ENCODE peak calls at places on chromosomes 12 and 14, in eight cellular contexts. G is AG10803, C is Calu3, E is AML-193, L is neural progenitor cell, A is EH, H is bronchial epithelial cell, U is H7. F is an unnamed sample.

GRCh38 chr14:99393059-99393655 is 87.5 kb downstream of the SETD3 start:
- DNase-seq in G (peak; percentile 29), C (peak; percentile 63), E (no peak), L (peak; percentile 70), A (peak; percentile 44), H (peak; percentile 40), U (peak; percentile 81), F (no peak)

GRCh38 chr12:27119797-27120196 is 37.4 kb upstream of the C12orf71 start:
- DNase-seq in G (no peak), C (no peak), E (no peak), L (peak; percentile 50), A (no peak), H (no peak), U (no peak), F (no peak)

GRCh38 chr14:90727082-90727481 is 89.1 kb downstream of the TTC7B start:
- DNase-seq in G (no peak), C (no peak), E (no peak), L (no peak), A (no peak), H (no peak), U (no peak), F (no peak)

GRCh38 chr14:78848234-78848820 is 678.2 kb downstream of the NRXN3 start:
- DNase-seq in G (peak; percentile 9), C (peak; percentile 70), E (peak; percentile 9), L (peak; percentile 81), A (peak; percentile 44), H (peak; percentile 50), U (peak; percentile 5), F (peak; percentile 11)

GRCh38 chr12:120013659-120014380 is 24.8 kb downstream of the BICDL1 start:
- DNase-seq in G (no peak), C (peak; percentile 12), E (no peak), L (no peak), A (no peak), H (peak; percentile 53), U (no peak), F (no peak)

GRCh38 chr12:95608252-95609033 is 57.2 kb upstream of the USP44 start:
- DNase-seq in G (peak; percentile 89), C (peak; percentile 41), E (no peak), L (no peak), A (peak; percentile 91), H (peak; percentile 93), U (peak; percentile 35), F (peak; percentile 25)

GRCh38 chr14:94011795-94012194 is 14.3 kb upstream of the OTUB2 start:
- DNase-seq in G (peak; percentile 72), C (no peak), E (no peak), L (no peak), A (peak; percentile 47), H (no peak), U (no peak), F (peak; percentile 41)

GRCh38 chr12:109767991-109768900 is 54.6 kb downstream of the FAM222A start:
- DNase-seq in G (no peak), C (no peak), E (no peak), L (no peak), A (no peak), H (no peak), U (peak; percentile 50), F (no peak)

GRCh38 chr12:106074706-106075392 is 63.9 kb downstream of the NUAK1 start:
- DNase-seq in G (peak; percentile 70), C (no peak), E (no peak), L (peak; percentile 58), A (peak; percentile 92), H (no peak), U (no peak), F (peak; percentile 51)

GRCh38 chr14:62691613-62692489 is 353.4 kb downstream of the KCNH5 start:
- DNase-seq in G (peak; percentile 56), C (peak; percentile 70), E (no peak), L (no peak), A (peak; percentile 59), H (peak; percentile 100), U (no peak), F (peak; percentile 28)

GRCh38 chr14:100289916-100290606 is 16.2 kb downstream of the SLC25A29 start:
- DNase-seq in G (no peak), C (no peak), E (no peak), L (no peak), A (no peak), H (no peak), U (peak; percentile 67), F (no peak)

GRCh38 chr12:61739925-61740324 is 520.3 kb upstream of the USP15 start:
- DNase-seq in G (no peak), C (no peak), E (no peak), L (no peak), A (no peak), H (no peak), U (no peak), F (no peak)

GRCh38 chr12:72136792-72137191 is 135.4 kb upstream of the TRHDE start:
- DNase-seq in G (no peak), C (no peak), E (no peak), L (no peak), A (no peak), H (no peak), U (no peak), F (no peak)

GRCh38 chr14:106459971-106460730 is 933.8 kb downstream of the TMEM121 start:
- DNase-seq in G (no peak), C (peak; percentile 14), E (no peak), L (no peak), A (no peak), H (no peak), U (peak; percentile 40), F (no peak)

GRCh38 chr14:98949506-98950135 is 322.4 kb downstream of the BCL11B start:
- DNase-seq in G (no peak), C (no peak), E (no peak), L (peak; percentile 44), A (no peak), H (no peak), U (peak; percentile 9), F (no peak)

GRCh38 chr12:123384994-123385376 is 1.1 kb downstream of the KMT5A start:
- DNase-seq in G (peak; percentile 80), C (no peak), E (no peak), L (no peak), A (peak; percentile 74), H (peak; percentile 81), U (no peak), F (peak; percentile 57)

GRCh38 chr14:68527329-68527851 is 265.5 kb downstream of the ZFP36L1 start:
- DNase-seq in G (no peak), C (peak; percentile 55), E (no peak), L (peak; percentile 40), A (peak; percentile 50), H (no peak), U (no peak), F (peak; percentile 30)

GRCh38 chr12:34204830-34205285 is 182.6 kb downstream of the ALG10 start:
- DNase-seq in G (no peak), C (no peak), E (no peak), L (no peak), A (no peak), H (no peak), U (peak; percentile 12), F (no peak)

GRCh38 chr12:8887285-8887715 is 27.0 kb upstream of the PHC1 start:
- DNase-seq in G (no peak), C (no peak), E (no peak), L (no peak), A (no peak), H (peak; percentile 17), U (no peak), F (no peak)

GRCh38 chr12:92470608-92471021 is 232.2 kb upstream of the PLEKHG7 start:
- DNase-seq in G (no peak), C (no peak), E (no peak), L (no peak), A (no peak), H (peak; percentile 50), U (no peak), F (no peak)

GRCh38 chr12:104201238-104202001 is 14.2 kb upstream of the TXNRD1 start:
- DNase-seq in G (peak; percentile 64), C (peak; percentile 48), E (peak; percentile 67), L (peak; percentile 77), A (peak; percentile 73), H (peak; percentile 62), U (peak; percentile 74), F (peak; percentile 54)

GRCh38 chr12:114955414-114956014 is 271.5 kb upstream of the TBX3 start:
- DNase-seq in G (no peak), C (no peak), E (no peak), L (no peak), A (peak; percentile 57), H (no peak), U (no peak), F (no peak)

GRCh38 chr12:48765753-48766162 is 23.1 kb downstream of the ADCY6 start:
- DNase-seq in G (peak; percentile 33), C (no peak), E (peak; percentile 51), L (no peak), A (peak; percentile 57), H (no peak), U (no peak), F (peak; percentile 28)

GRCh38 chr12:111368291-111368683 is 608 bp downstream of the PHETA1 start:
- DNase-seq in G (no peak), C (no peak), E (no peak), L (peak; percentile 31), A (peak; percentile 9), H (no peak), U (no peak), F (no peak)

GRCh38 chr12:76310110-76310509 is 38.1 kb downstream of the BBS10 start:
- DNase-seq in G (peak; percentile 46), C (no peak), E (no peak), L (no peak), A (peak; percentile 69), H (peak; percentile 78), U (no peak), F (peak; percentile 42)

GRCh38 chr14:68734231-68734732 is 58.6 kb downstream of the ZFP36L1 start:
- DNase-seq in G (no peak), C (no peak), E (peak; percentile 31), L (no peak), A (peak; percentile 21), H (peak; percentile 37), U (no peak), F (no peak)

GRCh38 chr14:95998656-95999055 is 40.5 kb upstream of the C14orf132 start:
- DNase-seq in G (peak; percentile 50), C (no peak), E (no peak), L (no peak), A (peak; percentile 50), H (peak; percentile 22), U (no peak), F (peak; percentile 53)

GRCh38 chr12:9344540-9344939 is 136.3 kb upstream of the PZP start:
- DNase-seq in G (peak; percentile 42), C (no peak), E (no peak), L (no peak), A (no peak), H (no peak), U (no peak), F (no peak)

GRCh38 chr12:115375188-115375991 is 691.4 kb upstream of the TBX3 start:
- DNase-seq in G (peak; percentile 62), C (no peak), E (no peak), L (no peak), A (peak; percentile 79), H (peak; percentile 80), U (no peak), F (peak; percentile 49)

F was measured in HFFc6.